ENCODE peak calls at places on chromosomes 11 and 22, in four cellular contexts. I is GM12865, A is pancreas, P is chondrocyte. N is an unnamed sample.

GRCh38 chr22:23822101-23822671 is 16.6 kb downstream of the DERL3 start:
- DNase-seq in I (no peak), A (peak), P (peak), N (peak)

GRCh38 chr11:71342951-71343827 is 90.8 kb upstream of the SHANK2 start:
- DNase-seq in I (peak), A (peak), P (no peak), N (peak)

GRCh38 chr11:1502971-1503707 is 16.6 kb upstream of the MOB2 start:
- DNase-seq in I (no peak), A (no peak), P (no peak), N (peak)

GRCh38 chr11:95443386-95443785 is 212.4 kb upstream of the SESN3 start:
- DNase-seq in I (peak), A (no peak), P (no peak), N (no peak)

GRCh38 chr11:106076421-106076922 is 675 bp downstream of the KBTBD3 start:
- DNase-seq in I (no peak), A (no peak), P (no peak), N (no peak)

GRCh38 chr22:39306456-39307361 is 12.7 kb downstream of the RPL3 start:
- DNase-seq in I (peak), A (peak), P (no peak), N (no peak)

GRCh38 chr11:100876826-100877545 is 189.9 kb downstream of the ARHGAP42 start:
- DNase-seq in I (peak), A (no peak), P (no peak), N (no peak)

GRCh38 chr11:124285610-124286344 is 28.0 kb downstream of the OR8D1 start:
- DNase-seq in I (no peak), A (no peak), P (no peak), N (no peak)

GRCh38 chr22:23110190-23110921 is 31.4 kb downstream of the RSPH14 start:
- DNase-seq in I (no peak), A (no peak), P (no peak), N (no peak)

GRCh38 chr11:32418836-32419235 is 16.5 kb downstream of the WT1 start:
- DNase-seq in I (no peak), A (no peak), P (no peak), N (no peak)

GRCh38 chr22:50269573-50270301 is 443 bp downstream of the MAPK11 start:
- DNase-seq in I (peak), A (no peak), P (no peak), N (no peak)

GRCh38 chr11:115869780-115870431 is 365.7 kb upstream of the CADM1 start:
- DNase-seq in I (peak), A (no peak), P (no peak), N (no peak)

GRCh38 chr11:34223021-34223813 is 117.8 kb downstream of the NAT10 start:
- DNase-seq in I (no peak), A (no peak), P (no peak), N (peak)

GRCh38 chr11:12827929-12828812 is 153.9 kb downstream of the TEAD1 start:
- DNase-seq in I (peak), A (no peak), P (no peak), N (no peak)

GRCh38 chr11:119025099-119025473 is 5.6 kb downstream of the SLC37A4 start:
- DNase-seq in I (no peak), A (no peak), P (peak), N (no peak)

GRCh38 chr11:75174781-75175370 is 24.0 kb downstream of the SLCO2B1 start:
- DNase-seq in I (peak), A (no peak), P (peak), N (peak)

GRCh38 chr22:17896552-17896951 is 122.3 kb upstream of the BID start:
- DNase-seq in I (no peak), A (peak), P (no peak), N (no peak)

GRCh38 chr11:117876341-117877119 is at the start of gene FXYD6:
- DNase-seq in I (no peak), A (no peak), P (no peak), N (peak)

DNA sequence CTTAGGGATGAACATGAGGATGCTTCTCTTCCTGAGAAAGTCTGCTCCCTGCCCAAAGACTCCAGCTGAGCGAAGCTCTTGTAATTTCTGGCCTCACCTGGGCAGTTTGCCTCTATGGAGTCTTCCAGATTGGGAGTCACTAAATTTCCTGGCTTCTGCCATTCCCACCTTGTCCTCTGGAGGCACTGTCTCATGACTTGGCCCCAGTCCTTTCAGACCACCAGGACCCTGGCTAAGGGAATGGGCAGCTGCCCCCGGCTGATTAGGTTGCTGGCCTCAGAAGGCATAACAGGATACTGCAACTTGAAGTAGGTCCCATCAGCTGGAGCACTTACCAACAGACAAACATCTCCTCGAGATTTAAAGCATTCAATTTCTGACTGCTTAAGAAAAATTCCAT is 128.1 kb upstream of the SPON1 start:
- DNase-seq in I (no peak), A (no peak), P (no peak), N (no peak)
- TF ChIP-seq CTCF in I (peak), A (no peak), P (peak), N (no peak)

GRCh38 chr11:35798423-35798822 is 135.8 kb downstream of the TRIM44 start:
- DNase-seq in I (no peak), A (no peak), P (no peak), N (no peak)

GRCh38 chr11:35798983-35799382 is 136.4 kb downstream of the TRIM44 start:
- DNase-seq in I (no peak), A (no peak), P (no peak), N (no peak)

GRCh38 chr11:35802221-35802620 is 139.6 kb downstream of the TRIM44 start:
- DNase-seq in I (no peak), A (no peak), P (no peak), N (no peak)

GRCh38 chr11:35800970-35801953 is 138.7 kb downstream of the TRIM44 start:
- DNase-seq in I (no peak), A (no peak), P (no peak), N (no peak)

DNA sequence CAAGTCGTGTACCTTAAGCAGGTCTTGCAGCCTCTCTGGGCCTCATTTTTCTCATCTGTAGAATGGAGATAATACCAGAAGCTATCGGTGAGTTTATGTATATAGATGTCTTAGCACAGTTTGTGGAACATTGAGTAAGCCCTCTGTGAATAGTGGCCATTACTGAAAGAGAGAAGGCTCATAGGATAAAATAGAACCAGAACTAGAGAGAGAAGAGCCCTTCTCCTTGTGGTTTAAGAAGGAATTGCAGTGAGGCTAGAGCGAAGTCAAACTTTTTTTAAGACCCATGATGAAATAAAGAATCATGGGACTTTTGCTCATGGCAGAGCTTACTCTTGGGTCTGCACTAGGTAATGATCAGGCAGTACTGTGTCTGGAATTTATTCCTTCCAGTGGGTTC is 137.1 kb downstream of the TRIM44 start:
- DNase-seq in I (no peak), A (no peak), P (no peak), N (no peak)
- TF ChIP-seq CTCF in I (no peak), A (no peak), P (peak), N (no peak)

GRCh38 chr22:27626675-27627443 is 174.7 kb downstream of the MN1 start:
- DNase-seq in I (no peak), A (no peak), P (peak), N (no peak)

GRCh38 chr22:27625769-27626674 is 175.5 kb downstream of the MN1 start:
- DNase-seq in I (no peak), A (no peak), P (peak), N (no peak)

GRCh38 chr22:27628341-27628740 is 173.2 kb downstream of the MN1 start:
- DNase-seq in I (no peak), A (no peak), P (no peak), N (no peak)

GRCh38 chr22:27627901-27628300 is 173.7 kb downstream of the MN1 start:
- DNase-seq in I (no peak), A (no peak), P (no peak), N (no peak)

DNA sequence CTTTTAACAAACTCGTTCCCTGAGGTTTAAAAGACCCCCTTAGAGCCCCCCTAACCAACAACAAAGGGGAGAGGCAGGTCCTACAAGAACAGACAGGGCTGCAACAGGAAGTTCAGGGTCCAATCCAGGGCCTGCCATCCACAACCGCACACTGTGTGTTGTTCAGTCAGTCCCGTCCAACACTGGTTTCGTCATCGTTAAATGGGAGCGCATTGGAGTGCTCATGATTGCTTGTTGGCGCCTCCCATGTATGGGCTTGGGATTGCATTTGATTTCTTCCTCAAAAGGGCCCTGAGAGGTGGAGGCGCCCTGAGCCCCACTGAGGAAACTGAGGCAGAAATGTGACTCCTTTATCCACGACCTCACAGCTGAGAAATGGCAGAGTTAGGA is 174.1 kb downstream of the MN1 start:
- DNase-seq in I (no peak), A (no peak), P (peak), N (no peak)
- TF ChIP-seq CTCF in I (no peak), A (no peak), P (peak), N (no peak)

DNA sequence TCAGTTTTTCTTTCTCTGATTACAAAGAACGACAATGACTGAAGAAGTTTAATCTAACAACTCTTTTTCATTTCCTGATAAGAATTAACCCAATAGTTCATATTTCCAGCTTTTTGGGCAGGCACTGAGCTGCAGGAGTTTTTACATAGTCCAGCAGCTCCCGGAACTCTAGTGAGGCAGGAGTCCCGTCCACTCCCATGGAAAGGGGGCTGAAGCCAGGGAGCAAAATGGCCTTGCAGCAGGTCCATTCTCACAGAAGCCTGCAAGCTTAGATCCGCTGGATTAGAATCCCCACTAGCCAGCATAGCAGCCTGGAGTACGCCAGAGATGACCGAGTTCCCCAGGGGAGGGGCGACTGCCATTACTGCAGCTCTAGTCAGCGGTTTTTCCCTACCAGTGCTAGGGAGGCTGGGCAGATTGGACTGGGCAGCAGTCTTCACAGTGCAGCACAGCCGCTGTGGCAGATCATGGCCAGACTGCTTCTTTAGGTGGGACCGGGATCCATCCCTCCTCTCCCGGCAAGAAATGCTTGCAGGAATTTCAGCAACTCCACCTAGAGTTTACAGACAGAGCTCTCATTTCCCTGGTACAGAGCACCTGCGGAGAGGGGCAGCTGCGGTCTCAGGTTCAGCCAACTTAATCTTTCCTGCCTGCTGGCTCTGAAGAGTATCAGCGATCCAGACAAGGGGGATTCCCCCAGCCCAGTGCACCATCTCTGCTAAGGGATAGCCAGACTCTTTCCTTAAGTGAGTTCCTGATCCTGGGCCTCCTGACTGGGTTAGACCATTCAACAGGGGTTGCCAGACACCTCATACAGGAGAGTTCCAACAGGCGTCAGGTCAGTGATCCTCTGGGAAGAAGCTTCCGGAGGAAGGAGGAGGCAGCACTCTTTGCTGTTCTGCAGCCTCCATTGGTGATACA is 742 bp upstream of the CASP4 start:
- DNase-seq in I (no peak), A (peak), P (no peak), N (peak)
- TF ChIP-seq CTCF in I (no peak), A (no peak), P (no peak), N (no peak)